ENCODE peak calls at places on chromosomes 11 and 22, in four cellular contexts. I is anterior cingulate cortex, Y is hepatic stellate cell, S is G401. B is an unnamed sample.

GRCh38 chr22:32000171-32000570 is 42.9 kb upstream of the SLC5A1 start:
- DNase-seq in I (no peak), Y (no peak), S (no peak), B (no peak)

GRCh38 chr11:6402561-6402981 is 12.3 kb downstream of the SMPD1 start:
- DNase-seq in I (no peak), Y (no peak), S (no peak), B (no peak)

GRCh38 chr11:44016129-44016528 is 31.7 kb upstream of the ACCSL start:
- DNase-seq in I (no peak), Y (peak), S (no peak), B (peak)

GRCh38 chr11:16978021-16978370 is 36.2 kb downstream of the PLEKHA7 start:
- DNase-seq in I (no peak), Y (no peak), S (no peak), B (no peak)

GRCh38 chr11:67584205-67584880 is 731 bp downstream of the GSTP1 start:
- DNase-seq in I (peak), Y (peak), S (peak), B (peak)

GRCh38 chr11:22192289-22192641 is 620 bp upstream of the ANO5 start:
- DNase-seq in I (no peak), Y (no peak), S (no peak), B (no peak)

GRCh38 chr22:33300165-33300564 is 242.0 kb upstream of the SYN3 start:
- DNase-seq in I (no peak), Y (no peak), S (no peak), B (no peak)

GRCh38 chr22:39534092-39534506 is 1.6 kb upstream of the RPS19BP1 start:
- DNase-seq in I (no peak), Y (no peak), S (peak), B (no peak)

GRCh38 chr11:115409691-115410220 is 94.5 kb downstream of the CADM1 start:
- DNase-seq in I (no peak), Y (no peak), S (no peak), B (no peak)

GRCh38 chr22:50201191-50202129 is 649 bp downstream of the SELENOO start:
- DNase-seq in I (no peak), Y (peak), S (no peak), B (no peak)

GRCh38 chr11:68127791-68128681 is 6.8 kb upstream of the CHKA start:
- DNase-seq in I (peak), Y (peak), S (peak), B (no peak)

GRCh38 chr11:73376803-73377629 is 817 bp downstream of the RELT start:
- DNase-seq in I (peak), Y (peak), S (no peak), B (peak)

GRCh38 chr11:95625164-95626017 is 164.2 kb downstream of the FAM76B start:
- DNase-seq in I (no peak), Y (no peak), S (no peak), B (no peak)

GRCh38 chr22:23053051-23053707 is 17.1 kb upstream of the GNAZ start:
- DNase-seq in I (no peak), Y (no peak), S (no peak), B (no peak)